ENCODE peak calls at places on chromosomes 16 and 17, in five cellular contexts. V is cardiac fibroblast; L is RWPE1; Q is CD4-positive, alpha-beta T cell; D is transverse colon. K is an unnamed sample.

GRCh38 chr16:75222271-75222783 is 3.5 kb downstream of the CTRB1 start:
- DNase-seq in D (no peak), Q (no peak), V (no peak), L (no peak), K (no peak)

GRCh38 chr16:4409081-4409932 is 7.1 kb downstream of the CORO7 start:
- DNase-seq in L (peak), D (no peak), V (no peak), Q (no peak), K (peak)

GRCh38 chr16:31006086-31006385 is 4.4 kb downstream of the STX1B start:
- DNase-seq in V (no peak), Q (no peak), L (no peak), D (no peak), K (no peak)

GRCh38 chr17:33925650-33926049 is 329.4 kb upstream of the CCL2 start:
- DNase-seq in L (no peak), V (no peak), Q (no peak), D (no peak), K (no peak)

GRCh38 chr16:86834451-86835035 is 256.2 kb downstream of the FOXL1 start:
- DNase-seq in V (peak), L (no peak), Q (no peak), D (no peak), K (peak)

GRCh38 chr16:4004206-4004605 is 112.0 kb downstream of the ADCY9 start:
- DNase-seq in L (no peak), D (no peak), Q (no peak), V (no peak), K (no peak)

GRCh38 chr17:72401883-72402726 is 281.3 kb downstream of the SOX9 start:
- DNase-seq in Q (no peak), L (no peak), D (no peak), V (no peak), K (no peak)

GRCh38 chr17:81020767-81021497 is 14.0 kb upstream of the BAIAP2 start:
- DNase-seq in V (peak), Q (no peak), L (peak), D (peak), K (no peak)

GRCh38 chr17:70205386-70205785 is 36.1 kb downstream of the KCNJ2 start:
- DNase-seq in Q (no peak), L (no peak), D (no peak), V (no peak), K (no peak)

GRCh38 chr16:58414938-58415451 is 22.7 kb downstream of the GINS3 start:
- DNase-seq in V (peak), D (no peak), Q (no peak), L (no peak), K (no peak)

GRCh38 chr17:37405955-37406634 is 541 bp downstream of the ACACA start:
- DNase-seq in D (no peak), V (no peak), Q (no peak), L (peak), K (no peak)

GRCh38 chr16:15434425-15435215 is at the start of gene BMERB1:
- DNase-seq in Q (peak), V (peak), D (peak), L (peak), K (peak)

GRCh38 chr17:76371656-76372628 is 12.5 kb upstream of the SPHK1 start:
- DNase-seq in L (peak), D (no peak), Q (no peak), V (peak), K (peak)

GRCh38 chr17:74859439-74860228 is at the start of gene GRIN2C:
- DNase-seq in D (no peak), Q (peak), L (no peak), V (no peak), K (no peak)

GRCh38 chr17:28760987-28761562 is 17.3 kb downstream of the TRAF4 start:
- DNase-seq in Q (no peak), D (peak), V (peak), L (no peak), K (peak)

GRCh38 chr17:20961551-20961950 is 81.3 kb downstream of the USP22 start:
- DNase-seq in Q (no peak), V (peak), D (no peak), L (peak), K (no peak)

GRCh38 chr17:80692931-80693467 is 148.4 kb downstream of the RPTOR start:
- DNase-seq in L (no peak), V (no peak), D (no peak), Q (no peak), K (no peak)

GRCh38 chr16:28585674-28586073 is 11.2 kb downstream of the SULT1A2 start:
- DNase-seq in D (peak), Q (no peak), V (no peak), L (no peak), K (no peak)

GRCh38 chr16:82031116-82032084 is 3.7 kb upstream of the HSD17B2 start:
- DNase-seq in L (peak), Q (no peak), D (no peak), V (peak), K (peak)

GRCh38 chr16:86511317-86512161 is 1.2 kb downstream of the FOXF1 start:
- DNase-seq in L (no peak), D (no peak), V (no peak), Q (no peak), K (no peak)

GRCh38 chr16:87954826-87955225 is 3.6 kb downstream of the BANP start:
- DNase-seq in D (peak), L (no peak), Q (no peak), V (no peak), K (no peak)

GRCh38 chr17:48593840-48594411 is 347 bp upstream of the HOXB5 start:
- DNase-seq in Q (peak), D (peak), L (no peak), V (peak), K (peak)

GRCh38 chr17:44084131-44084538 is 13.6 kb downstream of the G6PC3 start:
- DNase-seq in Q (no peak), V (no peak), D (no peak), L (no peak), K (peak)
- TF ChIP-seq CTCF in Q (no peak), V (peak), D (no peak), L (peak), K (peak)

GRCh38 chr16:47129755-47130435 is 13.8 kb downstream of the NETO2 start:
- DNase-seq in V (no peak), Q (no peak), L (no peak), D (no peak), K (no peak)

GRCh38 chr16:47136101-47136820 is 7.5 kb downstream of the NETO2 start:
- DNase-seq in V (peak), D (no peak), L (peak), Q (no peak), K (peak)

GRCh38 chr16:47134550-47134949 is 9.2 kb downstream of the NETO2 start:
- DNase-seq in L (no peak), V (no peak), D (no peak), Q (no peak), K (no peak)

DNA sequence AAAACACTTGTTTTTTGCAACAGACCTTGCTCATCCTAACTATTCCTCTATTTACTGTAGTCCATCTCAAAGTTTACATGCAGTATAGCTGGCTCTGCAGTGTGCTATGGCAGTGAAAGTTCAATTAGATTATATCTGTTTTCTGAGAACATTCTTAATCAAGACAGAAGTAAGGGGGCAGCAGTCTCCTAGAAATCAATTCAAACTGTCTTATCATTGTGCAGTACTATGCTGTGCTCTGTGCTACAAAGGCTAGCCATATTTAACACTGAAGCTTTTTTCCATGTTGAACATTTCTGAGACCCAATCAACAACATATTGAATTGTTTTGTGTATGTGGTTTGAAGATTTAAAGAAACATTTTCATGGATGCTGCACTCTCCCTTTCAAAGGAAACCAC is 11.4 kb downstream of the NETO2 start:
- DNase-seq in V (no peak), D (no peak), Q (no peak), L (no peak), K (no peak)
- TF ChIP-seq CTCF in V (no peak), D (no peak), Q (no peak), L (no peak), K (no peak)

GRCh38 chr17:60600490-60601431 is 768 bp downstream of the PPM1D start:
- DNase-seq in L (peak), Q (peak), V (peak), D (peak), K (peak)
- TF ChIP-seq CTCF in L (peak), Q (peak), V (peak), D (peak), K (peak)

DNA sequence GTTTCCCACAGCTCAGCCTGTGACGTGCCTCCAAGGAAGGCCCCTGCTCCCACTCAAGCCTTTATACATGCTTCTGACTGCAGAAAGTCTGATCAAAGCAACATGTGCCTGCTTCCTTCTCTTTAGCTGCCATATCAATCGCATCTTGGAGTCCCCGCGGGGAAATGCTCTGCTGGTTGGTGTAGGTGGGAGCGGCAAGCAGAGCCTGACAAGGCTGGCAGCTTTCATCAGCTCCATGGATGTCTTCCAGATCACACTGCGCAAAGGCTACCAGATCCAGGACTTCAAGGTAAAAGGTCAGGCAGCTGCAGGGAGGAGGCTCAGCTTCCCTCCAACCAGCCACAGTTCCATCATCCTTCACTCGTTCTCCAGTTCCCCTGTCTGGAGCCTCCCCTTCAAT is 189.7 kb downstream of the ZNF18 start:
- DNase-seq in V (no peak), D (no peak), L (no peak), Q (no peak), K (no peak)
- TF ChIP-seq CTCF in V (no peak), D (no peak), L (no peak), Q (no peak), K (no peak)

DNA sequence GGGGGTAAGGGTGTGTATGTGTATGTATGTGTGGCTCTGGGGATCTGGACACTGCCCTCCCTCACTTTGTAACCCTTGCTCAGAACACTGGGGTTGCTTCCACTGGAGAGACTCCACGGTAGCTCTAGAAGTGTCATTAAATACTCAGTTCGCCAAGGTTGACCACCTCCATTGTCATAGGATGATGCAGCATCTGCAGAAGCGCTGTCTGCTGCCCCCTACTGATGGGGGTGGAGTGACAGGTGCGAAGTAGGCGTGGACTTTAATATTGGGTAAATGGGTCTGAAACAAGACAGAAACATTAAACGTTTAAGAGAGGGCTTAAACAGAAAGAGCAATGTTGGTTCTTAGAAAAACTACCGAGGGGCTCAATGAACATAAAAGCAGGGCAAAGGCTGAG is 35.5 kb upstream of the STAC2 start:
- DNase-seq in L (no peak), Q (no peak), V (no peak), D (no peak), K (no peak)
- TF ChIP-seq CTCF in L (no peak), Q (no peak), V (peak), D (no peak), K (peak)

GRCh38 chr17:16328997-16329396 is 24.3 kb downstream of the CENPV start:
- DNase-seq in D (no peak), V (peak), L (no peak), Q (no peak), K (peak)
- TF ChIP-seq CTCF in D (no peak), V (peak), L (no peak), Q (no peak), K (peak)

DNA sequence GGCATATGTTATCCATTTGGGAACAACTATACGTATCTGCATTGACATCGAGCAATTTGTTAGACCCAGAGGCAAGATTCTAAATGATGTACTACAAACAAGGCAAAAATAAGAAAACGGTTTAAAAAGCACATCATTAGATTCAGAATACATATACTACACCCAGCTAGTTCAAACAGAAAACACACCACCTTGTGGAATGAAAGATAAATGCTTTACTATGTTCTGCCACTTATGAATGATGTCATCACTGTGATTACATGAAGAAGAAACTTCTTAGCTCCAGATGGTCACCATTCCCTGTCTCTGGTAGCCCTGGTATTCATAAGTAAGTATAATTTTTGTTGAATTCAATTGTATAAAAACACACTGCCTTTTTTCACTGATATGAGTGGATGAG is 7.8 kb downstream of the NACA2 start:
- DNase-seq in D (no peak), Q (no peak), V (peak), L (peak), K (peak)
- TF ChIP-seq CTCF in D (no peak), Q (no peak), V (peak), L (peak), K (peak)

GRCh38 chr16:27495191-27495590 is 54.5 kb downstream of the GTF3C1 start:
- DNase-seq in D (no peak), V (peak), L (no peak), Q (no peak), K (no peak)

GRCh38 chr16:27491894-27492587 is 57.7 kb downstream of the GTF3C1 start:
- DNase-seq in D (no peak), Q (no peak), V (peak), L (no peak), K (peak)

GRCh38 chr16:27489421-27489820 is 60.3 kb downstream of the GTF3C1 start:
- DNase-seq in V (no peak), D (no peak), L (no peak), Q (no peak), K (no peak)

GRCh38 chr16:27489906-27490305 is 59.8 kb downstream of the GTF3C1 start:
- DNase-seq in V (no peak), L (no peak), D (no peak), Q (no peak), K (no peak)

DNA sequence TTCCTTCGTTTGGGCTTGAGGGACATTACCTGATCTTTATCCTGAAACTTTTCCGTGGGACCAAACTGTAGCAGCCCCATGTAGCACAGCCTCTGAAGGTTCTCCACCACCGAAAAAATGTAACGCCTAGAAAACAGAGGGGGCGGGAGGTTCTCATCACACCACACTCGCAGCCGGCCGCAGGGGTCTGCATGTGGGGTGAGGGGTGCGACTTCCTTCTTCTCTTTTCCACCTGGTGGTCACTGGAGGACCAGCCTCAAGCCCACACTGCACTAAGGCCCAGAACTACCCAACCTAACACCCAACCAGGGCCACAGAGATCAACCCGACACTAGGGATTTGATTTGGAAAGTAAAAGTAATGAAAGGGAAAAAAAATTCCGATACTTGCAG is 57.1 kb downstream of the GTF3C1 start:
- DNase-seq in L (no peak), D (no peak), Q (no peak), V (no peak), K (no peak)
- TF ChIP-seq CTCF in L (no peak), D (no peak), Q (no peak), V (no peak), K (no peak)

DNA sequence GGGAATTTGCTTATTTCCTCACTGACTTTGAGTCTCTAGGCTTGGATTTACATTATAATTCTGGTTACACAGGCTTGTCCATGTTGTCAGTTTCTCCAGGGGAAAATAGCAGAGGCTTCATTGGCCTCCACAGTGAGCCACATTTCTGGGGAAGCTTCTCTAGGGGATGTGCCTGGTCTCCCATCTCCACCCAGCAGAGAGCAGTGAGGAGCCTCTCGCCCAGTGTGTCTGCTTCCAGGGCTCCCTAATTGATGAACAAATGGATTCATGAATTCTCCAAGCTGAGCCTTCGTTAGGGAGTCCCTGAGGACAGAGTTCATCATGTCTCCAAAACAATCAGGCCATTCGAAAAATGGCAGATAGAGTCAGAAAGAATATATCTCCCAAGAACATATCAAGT is 162.3 kb upstream of the TOX3 start:
- DNase-seq in V (no peak), D (no peak), Q (no peak), L (no peak), K (no peak)
- TF ChIP-seq CTCF in V (no peak), D (no peak), Q (no peak), L (no peak), K (no peak)